ENCODE peak calls at places on chromosomes 2 and 18, in eight cellular contexts. N is adrenal gland, R is heart left ventricle, K is ovary, H is GM12878, S is MM.1S, L is SK-N-MC, B is A673. Z is an unnamed sample.

GRCh38 chr2:126776255-126776654 is 120.3 kb downstream of the GYPC start:
- DNase-seq in N (peak; percentile 18), R (peak; percentile 15), K (no peak), H (no peak), S (no peak), L (no peak), B (no peak), Z (no peak)

GRCh38 chr2:68909793-68910674 is 38.8 kb upstream of the BMP10 start:
- DNase-seq in N (peak; percentile 70), R (peak; percentile 62), K (peak; percentile 77), H (peak; percentile 40), S (peak; percentile 86), L (peak; percentile 53), B (peak; percentile 88), Z (peak; percentile 84)

GRCh38 chr2:63301481-63301880 is 250.9 kb downstream of the OTX1 start:
- DNase-seq in N (no peak), R (no peak), K (no peak), H (no peak), S (no peak), L (no peak), B (no peak), Z (no peak)

GRCh38 chr2:147030966-147031760 is 813.7 kb upstream of the ACVR2A start:
- DNase-seq in N (no peak), R (no peak), K (no peak), H (no peak), S (no peak), L (no peak), B (no peak), Z (no peak)

GRCh38 chr2:29430382-29431112 is 315.3 kb downstream of the CLIP4 start:
- DNase-seq in N (no peak), R (no peak), K (no peak), H (no peak), S (no peak), L (no peak), B (no peak), Z (no peak)

GRCh38 chr18:39863916-39864315 is 2091.1 kb upstream of the PIK3C3 start:
- DNase-seq in N (no peak), R (no peak), K (no peak), H (no peak), S (no peak), L (no peak), B (no peak), Z (no peak)

GRCh38 chr18:57853864-57854263 is 50.7 kb upstream of the ATP8B1 start:
- DNase-seq in N (no peak), R (no peak), K (no peak), H (no peak), S (no peak), L (no peak), B (no peak), Z (no peak)

GRCh38 chr18:51278045-51278649 is 80.7 kb upstream of the MEX3C start:
- DNase-seq in N (peak; percentile 24), R (peak; percentile 16), K (no peak), H (no peak), S (peak; percentile 82), L (peak; percentile 8), B (peak; percentile 73), Z (no peak)

GRCh38 chr2:239393401-239393940 is 7.3 kb downstream of the HDAC4 start:
- DNase-seq in N (peak; percentile 76), R (peak; percentile 65), K (peak; percentile 64), H (no peak), S (no peak), L (no peak), B (no peak), Z (peak; percentile 83)

GRCh38 chr2:27353762-27354596 is 2.6 kb downstream of the GTF3C2 start:
- DNase-seq in N (no peak), R (no peak), K (no peak), H (no peak), S (no peak), L (no peak), B (no peak), Z (no peak)

GRCh38 chr2:63837036-63837594 is 4.6 kb upstream of the UGP2 start:
- DNase-seq in N (no peak), R (no peak), K (no peak), H (no peak), S (no peak), L (no peak), B (no peak), Z (no peak)

GRCh38 chr2:10325278-10326145 is 22.8 kb downstream of the HPCAL1 start:
- DNase-seq in N (no peak), R (no peak), K (no peak), H (no peak), S (peak; percentile 77), L (no peak), B (no peak), Z (no peak)

GRCh38 chr2:148586528-148587128 is 57.9 kb upstream of the EPC2 start:
- DNase-seq in N (no peak), R (no peak), K (no peak), H (no peak), S (no peak), L (no peak), B (no peak), Z (no peak)

GRCh38 chr2:55555977-55556376 is 36.5 kb downstream of the CFAP36 start:
- DNase-seq in N (no peak), R (no peak), K (no peak), H (no peak), S (no peak), L (no peak), B (peak; percentile 34), Z (no peak)

GRCh38 chr2:230793573-230794359 is 71.0 kb upstream of the ITM2C start:
- DNase-seq in N (peak; percentile 75), R (peak; percentile 55), K (peak; percentile 72), H (no peak), S (no peak), L (no peak), B (no peak), Z (peak; percentile 86)

GRCh38 chr2:169585673-169586072 is 1.5 kb downstream of the PPIG start:
- DNase-seq in N (no peak), R (no peak), K (no peak), H (no peak), S (no peak), L (no peak), B (no peak), Z (no peak)

GRCh38 chr2:391658-392170 is 103.8 kb upstream of the ALKAL2 start:
- DNase-seq in N (no peak), R (no peak), K (no peak), H (no peak), S (no peak), L (no peak), B (no peak), Z (no peak)

GRCh38 chr2:5839563-5839962 is 147.4 kb downstream of the SOX11 start:
- DNase-seq in N (no peak), R (no peak), K (no peak), H (no peak), S (no peak), L (no peak), B (no peak), Z (no peak)

GRCh38 chr2:74029719-74030397 is 45.1 kb downstream of the TET3 start:
- DNase-seq in N (no peak), R (no peak), K (no peak), H (no peak), S (no peak), L (no peak), B (no peak), Z (no peak)

GRCh38 chr2:120866071-120866470 is 130.4 kb downstream of the GLI2 start:
- DNase-seq in N (no peak), R (no peak), K (peak; percentile 32), H (no peak), S (no peak), L (no peak), B (no peak), Z (peak; percentile 20)

GRCh38 chr18:43574974-43575373 is 297.7 kb upstream of the SYT4 start:
- DNase-seq in N (no peak), R (no peak), K (no peak), H (no peak), S (no peak), L (no peak), B (no peak), Z (no peak)

GRCh38 chr2:113276906-113277425 is 1.8 kb downstream of the PAX8 start:
- DNase-seq in N (no peak), R (no peak), K (no peak), H (no peak), S (no peak), L (no peak), B (peak; percentile 36), Z (no peak)
- H3K4me3 ChIP-seq in N (no peak overlapping the region), R (peak overlapping the region; percentile 7), K (no peak overlapping the region), H (no peak overlapping the region), S (no peak overlapping the region), L (no peak overlapping the region), B (no peak overlapping the region), Z (no peak overlapping the region)

GRCh38 chr2:196131949-196132925 is 39.1 kb downstream of the STK17B start:
- DNase-seq in N (no peak), R (no peak), K (no peak), H (no peak), S (peak; percentile 30), L (no peak), B (peak; percentile 31), Z (no peak)
- H3K9me3 ChIP-seq in N (no peaks in the 10 kb centered on the region), R (peaks cover 55% of the 10 kb centered on the region), K (peaks cover 4% of the 10 kb centered on the region), H (peaks cover 37% of the 10 kb centered on the region), S (no peaks in the 10 kb centered on the region), L (peaks cover 7% of the 10 kb centered on the region), B (peaks cover 65% of the 10 kb centered on the region), Z (peaks cover 15% of the 10 kb centered on the region)

DNA sequence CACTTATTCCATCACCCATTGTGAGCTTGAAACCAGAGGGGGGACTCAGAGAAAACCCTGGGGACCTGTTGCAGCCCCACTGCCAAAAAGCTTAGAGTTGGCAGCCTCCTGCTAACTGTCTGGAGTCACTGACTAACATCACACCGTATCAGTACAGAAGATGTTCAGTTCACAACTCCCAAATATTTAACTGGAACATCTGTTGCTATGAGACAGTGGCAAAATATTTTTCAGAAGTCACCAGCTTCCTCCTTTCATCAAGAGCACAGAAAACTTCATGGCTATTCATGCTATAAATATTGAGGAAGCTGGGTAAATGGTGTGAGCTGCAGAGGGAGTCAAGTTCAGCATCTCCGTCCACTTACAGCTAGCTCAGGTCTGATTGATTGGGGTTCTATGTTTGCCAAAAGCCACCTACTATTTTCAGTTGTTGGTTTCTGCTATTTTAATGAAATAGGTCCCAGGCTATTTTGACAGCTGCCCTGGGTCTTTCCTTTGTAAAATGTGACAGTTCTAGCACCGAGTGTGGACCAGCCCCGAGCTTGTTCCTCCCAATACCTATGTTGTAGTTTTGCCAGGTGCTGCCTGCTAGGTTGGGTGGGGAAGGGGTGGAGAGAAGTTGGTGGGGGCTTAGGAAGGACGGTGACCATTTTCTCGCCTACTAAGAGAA is 9.8 kb downstream of the TUBB6 start:
- DNase-seq in N (no peak), R (no peak), K (peak; percentile 57), H (no peak), S (no peak), L (no peak), B (no peak), Z (no peak)
- H3K36me3 ChIP-seq in N (no peaks in the 10 kb centered on the region), R (peaks cover 73% of the 10 kb centered on the region), K (no peaks in the 10 kb centered on the region), H (no peaks in the 10 kb centered on the region), S (no peaks in the 10 kb centered on the region), L (peaks cover 68% of the 10 kb centered on the region), B (peaks cover 72% of the 10 kb centered on the region), Z (no peaks in the 10 kb centered on the region)

DNA sequence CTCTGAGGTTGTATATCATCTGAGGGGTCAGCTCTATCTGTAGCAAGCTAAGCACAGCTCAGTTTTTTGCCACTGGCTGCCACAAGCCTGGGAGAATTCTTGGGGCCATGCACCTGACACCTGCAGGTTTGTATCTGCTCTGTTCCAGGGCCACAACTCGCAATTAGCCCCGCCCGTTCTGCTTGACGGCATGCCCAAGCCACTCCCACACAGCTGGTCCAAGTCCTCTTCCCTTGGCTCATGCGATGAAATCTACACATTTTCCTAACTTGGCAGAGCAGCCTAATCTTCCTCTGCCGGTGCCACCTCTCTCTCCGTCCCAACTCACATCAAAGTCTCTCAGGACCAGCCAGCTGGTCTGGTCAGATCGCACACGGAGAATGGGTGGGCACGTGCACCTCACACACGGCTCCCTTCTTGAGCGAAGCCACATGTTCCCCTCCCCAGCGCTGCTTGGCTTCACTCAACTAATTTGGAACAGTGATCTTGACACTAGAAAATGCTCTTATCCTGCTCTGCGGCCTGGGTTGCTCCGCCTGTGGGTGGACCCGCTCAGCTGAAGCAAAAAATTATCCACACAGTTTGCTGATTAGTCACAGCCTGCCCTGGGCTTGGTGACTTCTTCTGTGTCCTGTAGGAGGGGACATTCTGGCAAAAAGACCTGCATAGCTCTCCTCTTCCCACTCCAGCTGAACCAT is 176.6 kb downstream of the NRP2 start:
- DNase-seq in N (no peak), R (peak; percentile 33), K (no peak), H (no peak), S (no peak), L (no peak), B (no peak), Z (no peak)
- H3K4me3 ChIP-seq in N (no peak overlapping the region), R (no peak overlapping the region), K (no peak overlapping the region), H (no peak overlapping the region), S (no peak overlapping the region), L (no peak overlapping the region), B (no peak overlapping the region), Z (no peak overlapping the region)